ENCODE peak calls at places on chromosomes 2 and 18, in five cellular contexts. I, G, R, H and C are unnamed samples.

GRCh38 chr2:128420131-128420530 is 101.5 kb upstream of the HS6ST1 start:
- DNase-seq in I (no peak), G (no peak), R (no peak), H (no peak), C (no peak)

GRCh38 chr18:33440011-33440383 is 524 bp downstream of the CCDC178 start:
- DNase-seq in I (peak; percentile 12), G (peak; percentile 67), R (peak; percentile 82), H (peak; percentile 37), C (no peak)

GRCh38 chr2:222572761-222573174 is 83.1 kb downstream of the FARSB start:
- DNase-seq in I (peak; percentile 67), G (peak; percentile 73), R (no peak), H (peak; percentile 32), C (no peak)

GRCh38 chr2:159600752-159601151 is 15.6 kb downstream of the BAZ2B start:
- DNase-seq in I (peak; percentile 38), G (peak; percentile 22), R (no peak), H (no peak), C (no peak)

GRCh38 chr2:63078852-63079606 is 28.4 kb downstream of the OTX1 start:
- DNase-seq in I (no peak), G (no peak), R (peak; percentile 86), H (no peak), C (no peak)

GRCh38 chr18:13217466-13217961 is 1.0 kb upstream of the LDLRAD4 start:
- DNase-seq in I (peak; percentile 15), G (peak; percentile 19), R (peak; percentile 67), H (peak; percentile 84), C (no peak)

GRCh38 chr18:24947521-24948305 is 404.3 kb downstream of the ZNF521 start:
- DNase-seq in I (peak; percentile 43), G (peak; percentile 8), R (no peak), H (no peak), C (no peak)

GRCh38 chr2:200615247-200615646 is 29.4 kb downstream of the AOX1 start:
- DNase-seq in I (peak; percentile 80), G (peak; percentile 69), R (no peak), H (no peak), C (no peak)

GRCh38 chr2:223549215-223549614 is 52.9 kb downstream of the SCG2 start:
- DNase-seq in I (peak; percentile 92), G (peak; percentile 86), R (no peak), H (no peak), C (no peak)

GRCh38 chr2:176162911-176163654 is 6.0 kb downstream of the HOXD3 start:
- DNase-seq in I (no peak), G (no peak), R (peak; percentile 46), H (no peak), C (no peak)

GRCh38 chr2:68556384-68556783 is 87.0 kb upstream of the PROKR1 start:
- DNase-seq in I (no peak), G (no peak), R (no peak), H (no peak), C (no peak)

GRCh38 chr2:46001741-46002506 is 295.3 kb upstream of the EPAS1 start:
- DNase-seq in I (peak; percentile 78), G (peak; percentile 85), R (no peak), H (no peak), C (no peak)

GRCh38 chr18:22399949-22400348 is 17.8 kb downstream of the CTAGE1 start:
- DNase-seq in I (no peak), G (no peak), R (no peak), H (peak; percentile 53), C (no peak)

GRCh38 chr2:228180126-228181097 is 1.1 kb downstream of the SPHKAP start:
- DNase-seq in I (no peak), G (no peak), R (peak; percentile 73), H (peak; percentile 48), C (no peak)

GRCh38 chr18:67846422-67847098 is 330.0 kb upstream of the DSEL start:
- DNase-seq in I (no peak), G (no peak), R (no peak), H (no peak), C (no peak)

GRCh38 chr2:38982497-38982896 is 92.8 kb downstream of the ARHGEF33 start:
- DNase-seq in I (no peak), G (no peak), R (no peak), H (no peak), C (no peak)

GRCh38 chr18:48410095-48410920 is 1.1 kb upstream of the ZBTB7C start:
- DNase-seq in I (peak; percentile 72), G (peak; percentile 85), R (peak; percentile 94), H (peak; percentile 95), C (peak; percentile 75)

GRCh38 chr2:101007415-101008345 is 5.6 kb downstream of the RPL31 start:
- DNase-seq in I (no peak), G (peak; percentile 9), R (peak; percentile 35), H (no peak), C (no peak)

GRCh38 chr2:45759310-45759851 is 107.9 kb downstream of the PRKCE start:
- DNase-seq in I (peak; percentile 71), G (peak; percentile 29), R (peak; percentile 14), H (peak; percentile 39), C (peak; percentile 75)

GRCh38 chr2:172461591-172462392 is 34.4 kb downstream of the ITGA6 start:
- DNase-seq in I (peak; percentile 25), G (peak; percentile 41), R (peak; percentile 89), H (peak; percentile 69), C (peak; percentile 60)

GRCh38 chr2:30527411-30527810 is 80.4 kb downstream of the LCLAT1 start:
- DNase-seq in I (peak; percentile 31), G (no peak), R (no peak), H (no peak), C (no peak)

GRCh38 chr2:240963376-240964220 is 34.8 kb upstream of the SNED1 start:
- DNase-seq in I (no peak), G (no peak), R (no peak), H (peak; percentile 14), C (no peak)

GRCh38 chr2:955829-956731 is 5.4 kb downstream of the SNTG2 start:
- DNase-seq in I (no peak), G (no peak), R (peak; percentile 66), H (no peak), C (no peak)

GRCh38 chr2:217437289-217437688 is 565.5 kb downstream of the TNS1 start:
- DNase-seq in I (no peak), G (no peak), R (no peak), H (peak; percentile 44), C (no peak)

GRCh38 chr18:58966704-58967103 is 102.0 kb downstream of the ZNF532 start:
- DNase-seq in I (no peak), G (no peak), R (no peak), H (no peak), C (no peak)

DNA sequence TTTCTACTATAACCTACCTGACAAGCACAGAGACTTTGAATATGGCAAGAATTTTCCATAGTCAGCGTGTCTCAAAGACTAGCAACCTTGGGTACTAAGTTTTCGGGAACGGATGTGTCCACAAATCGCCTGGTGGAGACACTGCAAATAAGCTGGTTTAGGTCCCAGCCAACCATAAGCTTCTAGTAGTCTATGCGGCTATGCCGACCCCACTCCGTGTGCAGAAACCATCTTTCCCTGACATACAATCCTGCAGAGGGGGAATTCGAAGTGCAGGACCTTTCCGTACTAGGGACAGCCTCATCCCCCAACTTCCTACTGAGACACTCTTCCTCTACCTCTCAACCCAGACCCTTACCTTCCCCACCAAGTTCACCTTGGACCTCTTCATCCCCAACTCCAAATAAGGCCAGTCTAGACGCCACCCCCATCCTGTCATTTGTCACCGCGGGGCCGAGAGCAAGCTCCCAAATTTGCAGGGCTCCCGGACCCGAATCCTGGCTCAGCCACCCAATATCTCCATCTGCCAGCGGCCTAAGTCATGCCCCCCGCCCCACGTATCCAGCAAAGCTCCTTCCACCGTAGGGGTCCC is 548 bp downstream of the SUCLG1 start:
- DNase-seq in I (peak; percentile 16), G (peak; percentile 19), R (no peak), H (peak; percentile 50), C (peak; percentile 25)
- TF ChIP-seq CTCF in I (peak; percentile 10), G (no peak), R (no peak), H (no peak), C (no peak)

GRCh38 chr2:134679740-134680139 is 39.1 kb downstream of the TMEM163 start:
- DNase-seq in I (no peak), G (no peak), R (no peak), H (no peak), C (no peak)
- H3K4me3 ChIP-seq in I (no peak overlapping the region), G (no peak overlapping the region), R (no peak overlapping the region), H (no peak overlapping the region), C (no peak overlapping the region)

GRCh38 chr2:77434880-77435279 is 87.3 kb downstream of the LRRTM4 start:
- DNase-seq in I (no peak), G (no peak), R (peak; percentile 26), H (no peak), C (no peak)
- TF ChIP-seq CTCF in I (no peak), G (no peak), R (peak; percentile 74), H (peak; percentile 16), C (peak; percentile 54)

GRCh38 chr2:230317366-230317765 is 9.6 kb upstream of the SP140L start:
- DNase-seq in I (no peak), G (no peak), R (no peak), H (no peak), C (no peak)

GRCh38 chr2:230321031-230321430 is 6.0 kb upstream of the SP140L start:
- DNase-seq in I (no peak), G (no peak), R (no peak), H (no peak), C (no peak)

GRCh38 chr2:230319211-230319862 is 7.7 kb upstream of the SP140L start:
- DNase-seq in I (no peak), G (no peak), R (no peak), H (no peak), C (no peak)

GRCh38 chr2:230322561-230323384 is 4.2 kb upstream of the SP140L start:
- DNase-seq in I (no peak), G (no peak), R (no peak), H (no peak), C (no peak)

GRCh38 chr2:230318190-230319121 is 8.5 kb upstream of the SP140L start:
- DNase-seq in I (no peak), G (no peak), R (no peak), H (no peak), C (no peak)
- H3K4me3 ChIP-seq in I (no peak overlapping the region), G (no peak overlapping the region), R (no peak overlapping the region), H (no peak overlapping the region), C (no peak overlapping the region)